ENCODE peak calls at places on chromosomes 13 and 19, in eight cellular contexts. K is small intestine, R is spleen, F is right cardiac atrium, Z is hepatocyte, I is choroid plexus epithelial cell, B is fibroblast of the aortic adventitia, V is Peyer's patch. Q is an unnamed sample.
A peak's percentile ranks its signal among the peaks of the same experiment; 100 is the strongest.

GRCh38 chr19:33339016-33339749 is 34.3 kb upstream of the CEBPG start:
- DNase-seq in K (no peak), R (no peak), F (no peak), Z (no peak), I (no peak), B (no peak), V (no peak), Q (no peak)

GRCh38 chr19:55605637-55606470 is at the start of gene ZNF865:
- DNase-seq in K (peak; percentile 85), R (peak; percentile 89), F (peak; percentile 66), Z (peak; percentile 94), I (peak; percentile 95), B (peak; percentile 85), V (peak; percentile 75), Q (peak; percentile 66)

GRCh38 chr19:15264061-15264932 is 32.0 kb upstream of the EPHX3 start:
- DNase-seq in K (peak; percentile 70), R (peak; percentile 89), F (peak; percentile 79), Z (peak; percentile 86), I (peak; percentile 75), B (peak; percentile 78), V (peak; percentile 80), Q (no peak)

GRCh38 chr13:76758738-76759137 is 127.5 kb downstream of the KCTD12 start:
- DNase-seq in K (no peak), R (no peak), F (no peak), Z (no peak), I (peak; percentile 47), B (peak; percentile 29), V (no peak), Q (no peak)

GRCh38 chr19:43755256-43755801 is 567 bp upstream of the SMG9 start:
- DNase-seq in K (peak; percentile 77), R (peak; percentile 93), F (peak; percentile 89), Z (peak; percentile 87), I (peak; percentile 71), B (peak; percentile 71), V (peak; percentile 85), Q (no peak)

GRCh38 chr13:33480561-33480960 is 195.0 kb upstream of the STARD13 start:
- DNase-seq in K (no peak), R (no peak), F (no peak), Z (no peak), I (no peak), B (peak; percentile 40), V (no peak), Q (no peak)

GRCh38 chr19:289651-290538 is 1.3 kb downstream of the PLPP2 start:
- DNase-seq in K (peak; percentile 94), R (no peak), F (no peak), Z (peak; percentile 71), I (peak; percentile 67), B (no peak), V (peak; percentile 86), Q (peak; percentile 7)

GRCh38 chr13:105611424-105611823 is 924.0 kb downstream of the EFNB2 start:
- DNase-seq in K (no peak), R (no peak), F (no peak), Z (no peak), I (peak; percentile 85), B (peak; percentile 34), V (no peak), Q (no peak)

GRCh38 chr19:56404705-56405056 is 549 bp downstream of the ZNF583 start:
- DNase-seq in K (no peak), R (no peak), F (no peak), Z (no peak), I (no peak), B (no peak), V (no peak), Q (no peak)

DNA sequence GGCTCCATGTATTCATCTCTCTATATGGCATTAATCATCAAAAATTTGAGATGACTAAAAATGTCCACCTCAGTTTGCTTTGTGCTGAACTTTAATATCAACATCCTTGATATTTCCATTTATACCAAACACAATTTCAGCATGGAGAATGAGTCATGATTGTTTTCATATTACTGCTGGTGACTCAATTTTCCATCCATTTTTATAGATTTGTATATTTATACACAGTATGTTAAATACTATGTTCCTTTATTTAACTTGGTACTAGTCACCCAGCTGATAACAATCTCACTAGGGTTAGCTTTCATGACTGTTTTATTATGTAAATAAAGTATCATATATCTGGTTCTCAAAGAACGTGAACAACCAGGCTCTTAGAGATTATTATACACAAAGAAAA is 1255.1 kb downstream of the SLITRK1 start:
- DNase-seq in K (no peak), R (no peak), F (no peak), Z (no peak), I (peak; percentile 67), B (peak; percentile 43), V (no peak), Q (no peak)
- H3K4me3 ChIP-seq in K (no peak overlapping the region), R (no peak overlapping the region), F (no peak overlapping the region), Z (no peak overlapping the region), I (no peak overlapping the region), B (no peak overlapping the region), V (no peak overlapping the region), Q (no peak overlapping the region)

DNA sequence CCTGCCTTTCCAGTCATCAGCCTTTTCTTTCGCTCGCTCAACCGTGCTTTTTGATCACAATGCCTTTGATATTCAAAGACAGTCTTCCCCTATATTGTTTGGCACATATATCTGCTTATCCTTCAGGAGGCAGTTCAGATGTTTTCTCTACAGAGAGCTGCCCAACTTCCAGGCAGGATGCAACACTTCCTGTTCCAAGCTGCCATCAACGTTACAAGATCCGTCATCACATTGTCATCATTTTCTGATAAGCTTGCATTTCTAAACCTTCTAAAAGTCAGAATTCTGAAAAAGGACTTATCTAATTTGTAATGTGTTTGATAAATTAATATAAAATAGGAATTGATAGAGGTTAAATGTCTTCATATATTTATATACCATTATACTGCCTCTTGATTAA is 574.2 kb downstream of the TBC1D4 start:
- DNase-seq in K (no peak), R (no peak), F (no peak), Z (no peak), I (no peak), B (no peak), V (no peak), Q (no peak)
- H3K4me3 ChIP-seq in K (no peak overlapping the region), R (no peak overlapping the region), F (no peak overlapping the region), Z (no peak overlapping the region), I (no peak overlapping the region), B (no peak overlapping the region), V (no peak overlapping the region), Q (no peak overlapping the region)

GRCh38 chr13:20191902-20192469 is 752 bp downstream of the GJB2 start:
- DNase-seq in K (peak; percentile 72), R (no peak), F (no peak), Z (peak; percentile 58), I (peak; percentile 31), B (peak; percentile 10), V (peak; percentile 68), Q (no peak)

GRCh38 chr13:20188649-20189553 is 3.8 kb downstream of the GJB2 start:
- DNase-seq in K (no peak), R (no peak), F (no peak), Z (no peak), I (no peak), B (no peak), V (no peak), Q (no peak)

GRCh38 chr13:20191311-20191901 is 1.3 kb downstream of the GJB2 start:
- DNase-seq in K (peak; percentile 57), R (no peak), F (no peak), Z (no peak), I (no peak), B (no peak), V (peak; percentile 69), Q (no peak)

GRCh38 chr13:20192470-20193141 is at the start of gene GJB2:
- DNase-seq in K (peak; percentile 50), R (no peak), F (no peak), Z (peak; percentile 49), I (no peak), B (no peak), V (peak; percentile 68), Q (no peak)

DNA sequence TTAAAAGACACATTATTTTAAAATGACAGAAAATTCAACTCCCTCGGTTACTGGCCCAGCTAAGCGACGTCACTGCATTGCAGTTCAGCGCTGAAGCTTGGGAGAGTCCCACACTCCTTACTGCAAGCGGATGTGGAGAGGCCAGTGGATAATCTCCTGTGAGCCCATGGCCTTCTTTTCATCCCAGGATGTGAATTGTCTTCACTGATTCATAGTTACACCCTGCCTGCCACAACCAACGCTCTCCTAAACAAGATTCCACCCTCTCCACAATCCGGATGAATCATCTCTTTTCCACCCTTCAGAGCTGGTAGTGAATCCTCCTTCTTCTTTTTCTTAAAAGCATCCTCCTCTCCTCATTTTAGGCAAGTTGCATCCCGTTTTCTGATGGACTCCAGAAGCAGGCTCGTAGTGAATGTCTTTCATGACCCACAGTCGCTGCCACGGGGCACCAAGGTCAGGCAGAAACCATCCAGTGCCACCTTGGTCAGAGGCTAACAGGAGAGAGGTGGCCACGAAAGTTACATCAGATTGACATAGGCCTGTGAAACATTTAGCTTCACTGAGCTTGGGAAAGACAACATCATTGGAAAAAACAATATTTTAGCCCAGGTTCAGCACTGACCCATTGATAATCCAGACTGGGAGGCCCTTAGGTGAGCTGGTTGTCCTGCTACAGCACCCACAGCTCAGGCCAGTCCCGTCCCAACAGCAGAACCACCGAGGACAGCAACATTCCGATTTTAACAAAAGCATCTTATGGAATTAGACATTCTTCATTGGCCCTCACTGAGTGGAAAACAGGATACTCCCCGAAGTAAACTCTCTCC is 2.0 kb downstream of the GJB2 start:
- DNase-seq in K (no peak), R (no peak), F (no peak), Z (no peak), I (peak; percentile 15), B (peak; percentile 51), V (no peak), Q (peak; percentile 16)
- H3K4me3 ChIP-seq in K (no peak overlapping the region), R (no peak overlapping the region), F (no peak overlapping the region), Z (no peak overlapping the region), I (no peak overlapping the region), B (no peak overlapping the region), V (no peak overlapping the region), Q (no peak overlapping the region)

DNA sequence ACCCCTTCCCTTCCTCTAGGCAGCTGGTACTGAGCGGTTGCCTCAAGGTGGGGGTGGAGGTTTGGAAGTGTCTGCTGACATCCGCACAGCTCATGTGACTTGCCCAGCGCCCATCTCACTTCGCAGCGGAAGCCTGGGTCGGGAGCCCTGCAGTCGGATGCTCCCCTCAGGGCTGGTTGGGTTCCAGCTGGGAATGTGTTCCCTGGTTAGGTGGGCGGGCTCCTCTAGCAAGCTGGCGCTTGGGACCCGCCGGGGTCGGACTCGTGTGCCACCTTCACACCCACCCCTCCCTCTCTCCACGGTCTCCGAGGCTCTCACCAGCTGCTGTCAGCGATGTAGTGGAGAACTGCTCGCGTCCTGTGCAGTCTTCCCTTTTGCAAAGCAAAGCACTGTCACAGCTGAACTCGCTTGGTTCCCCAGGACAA is 10.2 kb downstream of the PPP1R37 start:
- DNase-seq in K (no peak), R (peak; percentile 87), F (no peak), Z (no peak), I (peak; percentile 63), B (no peak), V (no peak), Q (no peak)
- H3K4me3 ChIP-seq in K (no peak overlapping the region), R (peak overlapping the region; percentile 63), F (peak overlapping the region; percentile 17), Z (no peak overlapping the region), I (peak overlapping the region; percentile 2), B (no peak overlapping the region), V (peak overlapping the region; percentile 18), Q (peak overlapping the region; percentile 1)

Q was measured in HFF-Myc.